ENCODE peak calls at places on chromosomes 12 and 14, in four cellular contexts. L, P, O and T are unnamed samples.

GRCh38 chr14:100855256-100855930 is 29.5 kb downstream of the MEG3 start:
- DNase-seq in L (no peak), O (no peak), P (no peak), T (no peak)

GRCh38 chr12:5964913-5965900 is 20.1 kb upstream of the ANO2 start:
- DNase-seq in O (no peak), P (no peak), L (no peak), T (no peak)

GRCh38 chr14:66859063-66859671 is 330.1 kb upstream of the GARIN2 start:
- DNase-seq in L (no peak), P (no peak), O (no peak), T (no peak)

GRCh38 chr12:85781751-85782150 is 54.5 kb downstream of the RASSF9 start:
- DNase-seq in O (no peak), L (no peak), P (no peak), T (no peak)

GRCh38 chr14:104892517-104893434 is 27.7 kb downstream of the CEP170B start:
- DNase-seq in P (no peak), O (no peak), L (no peak), T (no peak)

GRCh38 chr14:86057018-86057667 is 527.2 kb downstream of the FLRT2 start:
- DNase-seq in P (peak), L (peak), O (peak), T (peak)

GRCh38 chr12:19893514-19893913 is 454.2 kb downstream of the AEBP2 start:
- DNase-seq in P (no peak), O (peak), L (peak), T (peak)

GRCh38 chr14:104011824-104012517 is 69.6 kb upstream of the RD3L start:
- DNase-seq in O (no peak), L (no peak), P (no peak), T (no peak)